ENCODE peak calls at places on chromosomes 5 and 9, in seven cellular contexts. One of them, this sample, is unnamed. For H3K9me3, the result is how much of the 10 kb centered on the place peaks cover.

GRCh38 chr5:133510634-133511262 is 101.6 kb downstream of the FSTL4 start:
- DNase-seq in IMR-90: no peak
- DNase-seq in RWPE2: no peak
- DNase-seq in adrenal gland: no peak
- DNase-seq in PC-3: no peak
- DNase-seq in heart left ventricle: no peak
- DNase-seq in colonic mucosa: no peak
- DNase-seq in this sample: no peak

GRCh38 chr5:11985993-11986392 is 81.7 kb upstream of the CTNND2 start:
- DNase-seq in IMR-90: no peak
- DNase-seq in RWPE2: no peak
- DNase-seq in adrenal gland: no peak
- DNase-seq in PC-3: no peak
- DNase-seq in heart left ventricle: no peak
- DNase-seq in colonic mucosa: no peak
- DNase-seq in this sample: no peak

GRCh38 chr5:79201206-79201605 is 34.7 kb upstream of the JMY start:
- DNase-seq in IMR-90: no peak
- DNase-seq in RWPE2: no peak
- DNase-seq in adrenal gland: no peak
- DNase-seq in PC-3: no peak
- DNase-seq in heart left ventricle: no peak
- DNase-seq in colonic mucosa: no peak
- DNase-seq in this sample: no peak

GRCh38 chr9:82987790-82988189 is 75.2 kb downstream of the RASEF start:
- DNase-seq in IMR-90: no peak
- DNase-seq in RWPE2: no peak
- DNase-seq in adrenal gland: no peak
- DNase-seq in PC-3: no peak
- DNase-seq in heart left ventricle: no peak
- DNase-seq in colonic mucosa: peak
- DNase-seq in this sample: no peak

GRCh38 chr5:66639036-66639435 is 42.8 kb downstream of the MAST4 start:
- DNase-seq in IMR-90: no peak
- DNase-seq in RWPE2: no peak
- DNase-seq in adrenal gland: no peak
- DNase-seq in PC-3: no peak
- DNase-seq in heart left ventricle: no peak
- DNase-seq in colonic mucosa: no peak
- DNase-seq in this sample: no peak

GRCh38 chr5:174376056-174376455 is 330.6 kb downstream of the NSG2 start:
- DNase-seq in IMR-90: no peak
- DNase-seq in RWPE2: no peak
- DNase-seq in adrenal gland: no peak
- DNase-seq in PC-3: no peak
- DNase-seq in heart left ventricle: no peak
- DNase-seq in colonic mucosa: no peak
- DNase-seq in this sample: no peak

GRCh38 chr9:94490465-94490864 is 64.4 kb upstream of the PCAT7 start:
- DNase-seq in IMR-90: peak
- DNase-seq in RWPE2: no peak
- DNase-seq in adrenal gland: no peak
- DNase-seq in PC-3: no peak
- DNase-seq in heart left ventricle: no peak
- DNase-seq in colonic mucosa: no peak
- DNase-seq in this sample: no peak

GRCh38 chr9:30713279-30713678 is 1671.2 kb upstream of the ACO1 start:
- DNase-seq in IMR-90: no peak
- DNase-seq in RWPE2: no peak
- DNase-seq in adrenal gland: no peak
- DNase-seq in PC-3: no peak
- DNase-seq in heart left ventricle: no peak
- DNase-seq in colonic mucosa: no peak
- DNase-seq in this sample: no peak

GRCh38 chr5:135547590-135548254 is 12.0 kb upstream of the NEUROG1 start:
- DNase-seq in IMR-90: no peak
- DNase-seq in RWPE2: no peak
- DNase-seq in adrenal gland: no peak
- DNase-seq in PC-3: no peak
- DNase-seq in heart left ventricle: no peak
- DNase-seq in colonic mucosa: no peak
- DNase-seq in this sample: no peak

GRCh38 chr5:132495063-132495671 is 4.6 kb upstream of the IRF1 start:
- DNase-seq in IMR-90: no peak
- DNase-seq in RWPE2: peak
- DNase-seq in adrenal gland: no peak
- DNase-seq in PC-3: no peak
- DNase-seq in heart left ventricle: peak
- DNase-seq in colonic mucosa: no peak
- DNase-seq in this sample: no peak

GRCh38 chr5:1511651-1512540 is 11.9 kb downstream of the LPCAT1 start:
- DNase-seq in IMR-90: peak
- DNase-seq in RWPE2: peak
- DNase-seq in adrenal gland: peak
- DNase-seq in PC-3: peak
- DNase-seq in heart left ventricle: peak
- DNase-seq in colonic mucosa: peak
- DNase-seq in this sample: no peak

GRCh38 chr5:1441166-1441865 is 3.9 kb downstream of the SLC6A3 start:
- DNase-seq in IMR-90: no peak
- DNase-seq in RWPE2: peak
- DNase-seq in adrenal gland: no peak
- DNase-seq in PC-3: no peak
- DNase-seq in heart left ventricle: no peak
- DNase-seq in colonic mucosa: no peak
- DNase-seq in this sample: no peak

GRCh38 chr5:90902170-90902569 is 343.6 kb downstream of the ADGRV1 start:
- DNase-seq in IMR-90: no peak
- DNase-seq in RWPE2: no peak
- DNase-seq in adrenal gland: no peak
- DNase-seq in PC-3: no peak
- DNase-seq in heart left ventricle: no peak
- DNase-seq in colonic mucosa: no peak
- DNase-seq in this sample: no peak

GRCh38 chr9:99108131-99108530 is 3.2 kb downstream of the TGFBR1 start:
- DNase-seq in IMR-90: no peak
- DNase-seq in RWPE2: no peak
- DNase-seq in adrenal gland: no peak
- DNase-seq in PC-3: no peak
- DNase-seq in heart left ventricle: no peak
- DNase-seq in colonic mucosa: no peak
- DNase-seq in this sample: no peak

GRCh38 chr5:116543501-116543900 is 31.1 kb downstream of the SEMA6A start:
- DNase-seq in IMR-90: no peak
- DNase-seq in RWPE2: no peak
- DNase-seq in adrenal gland: no peak
- DNase-seq in PC-3: peak
- DNase-seq in heart left ventricle: no peak
- DNase-seq in colonic mucosa: no peak
- DNase-seq in this sample: no peak

GRCh38 chr9:20271723-20272122 is 350.6 kb downstream of the MLLT3 start:
- DNase-seq in IMR-90: no peak
- DNase-seq in RWPE2: no peak
- DNase-seq in adrenal gland: no peak
- DNase-seq in PC-3: no peak
- DNase-seq in heart left ventricle: no peak
- DNase-seq in colonic mucosa: no peak
- DNase-seq in this sample: no peak

GRCh38 chr5:138408023-138408422 is 30.8 kb upstream of the REEP2 start:
- DNase-seq in IMR-90: no peak
- DNase-seq in RWPE2: no peak
- DNase-seq in adrenal gland: no peak
- DNase-seq in PC-3: no peak
- DNase-seq in heart left ventricle: no peak
- DNase-seq in colonic mucosa: peak
- DNase-seq in this sample: no peak

GRCh38 chr9:120100595-120100994 is 479.4 kb downstream of the CDK5RAP2 start:
- DNase-seq in IMR-90: no peak
- DNase-seq in RWPE2: no peak
- DNase-seq in adrenal gland: no peak
- DNase-seq in PC-3: no peak
- DNase-seq in heart left ventricle: no peak
- DNase-seq in colonic mucosa: no peak
- DNase-seq in this sample: no peak

GRCh38 chr5:132099073-132099748 is 25.6 kb downstream of the CSF2 start:
- DNase-seq in IMR-90: no peak
- DNase-seq in RWPE2: no peak
- DNase-seq in adrenal gland: no peak
- DNase-seq in PC-3: no peak
- DNase-seq in heart left ventricle: no peak
- DNase-seq in colonic mucosa: no peak
- DNase-seq in this sample: peak

GRCh38 chr5:72559866-72560766 is 52.9 kb upstream of the ZNF366 start:
- DNase-seq in IMR-90: no peak
- DNase-seq in RWPE2: no peak
- DNase-seq in adrenal gland: peak
- DNase-seq in PC-3: no peak
- DNase-seq in heart left ventricle: no peak
- DNase-seq in colonic mucosa: no peak
- DNase-seq in this sample: no peak

DNA sequence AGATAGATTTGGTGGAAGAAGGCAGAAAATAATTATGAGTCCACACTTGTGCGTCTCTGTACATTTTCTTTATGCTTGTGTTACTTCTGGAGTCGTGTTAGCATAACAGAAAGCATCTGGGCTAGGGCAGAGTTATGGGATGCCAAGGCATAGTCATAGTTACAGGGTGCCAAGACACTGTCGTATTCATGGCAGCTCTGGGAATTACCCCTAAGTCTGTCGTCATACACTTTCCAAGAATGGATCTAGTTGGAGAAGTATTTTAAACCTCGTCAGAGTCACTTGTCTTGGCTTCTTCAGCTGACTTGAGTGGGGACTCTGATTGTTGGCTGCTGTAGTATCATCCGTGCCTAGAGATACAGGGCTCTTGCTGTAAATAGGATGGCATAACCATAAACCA is 27.8 kb downstream of the CAMK4 start:
- DNase-seq in IMR-90: peak
- DNase-seq in RWPE2: no peak
- DNase-seq in adrenal gland: no peak
- DNase-seq in PC-3: no peak
- DNase-seq in heart left ventricle: no peak
- DNase-seq in colonic mucosa: no peak
- DNase-seq in this sample: no peak
- H3K4me3 ChIP-seq in IMR-90: no peak
- H3K4me3 ChIP-seq in RWPE2: no peak
- H3K4me3 ChIP-seq in adrenal gland: no peak
- H3K4me3 ChIP-seq in PC-3: no peak
- H3K4me3 ChIP-seq in heart left ventricle: no peak
- H3K4me3 ChIP-seq in colonic mucosa: no peak
- H3K4me3 ChIP-seq in this sample: no peak

DNA sequence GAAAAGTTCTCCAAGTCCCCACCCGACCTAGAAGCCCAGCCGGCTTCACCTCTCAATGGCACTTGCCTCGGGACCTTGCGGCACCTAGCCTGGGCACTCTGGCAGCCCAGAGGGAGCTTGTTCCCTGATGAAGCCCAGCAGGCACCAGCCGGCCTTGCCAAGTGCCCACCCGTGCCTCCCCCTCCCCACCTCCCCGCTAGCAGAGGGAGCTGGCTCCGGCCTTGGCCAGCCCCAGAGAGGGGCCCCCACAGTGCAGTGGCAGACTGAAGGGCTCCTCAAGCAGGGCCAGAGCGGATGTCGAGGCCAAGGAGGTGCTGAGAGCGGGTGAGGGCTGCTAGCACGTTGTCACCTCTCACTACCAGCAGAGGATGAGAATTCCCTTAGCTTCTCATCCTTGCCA is 37.6 kb upstream of the CAVIN4 start:
- DNase-seq in IMR-90: no peak
- DNase-seq in RWPE2: no peak
- DNase-seq in adrenal gland: no peak
- DNase-seq in PC-3: no peak
- DNase-seq in heart left ventricle: no peak
- DNase-seq in colonic mucosa: no peak
- DNase-seq in this sample: no peak
- H3K9me3 ChIP-seq in IMR-90: under half
- H3K9me3 ChIP-seq in RWPE2: under half
- H3K9me3 ChIP-seq in adrenal gland: under half
- H3K9me3 ChIP-seq in PC-3: under half
- H3K9me3 ChIP-seq in heart left ventricle: under half
- H3K9me3 ChIP-seq in colonic mucosa: under half
- H3K9me3 ChIP-seq in this sample: under half

GRCh38 chr5:7396169-7397004 is 449 bp downstream of the ADCY2 start:
- DNase-seq in IMR-90: no peak
- DNase-seq in RWPE2: no peak
- DNase-seq in adrenal gland: no peak
- DNase-seq in PC-3: peak
- DNase-seq in heart left ventricle: no peak
- DNase-seq in colonic mucosa: no peak
- DNase-seq in this sample: no peak

GRCh38 chr5:7395432-7396168 is at the start of gene ADCY2:
- DNase-seq in IMR-90: no peak
- DNase-seq in RWPE2: no peak
- DNase-seq in adrenal gland: no peak
- DNase-seq in PC-3: no peak
- DNase-seq in heart left ventricle: no peak
- DNase-seq in colonic mucosa: no peak
- DNase-seq in this sample: no peak

GRCh38 chr5:7393921-7394799 is 1.8 kb upstream of the ADCY2 start:
- DNase-seq in IMR-90: no peak
- DNase-seq in RWPE2: peak
- DNase-seq in adrenal gland: no peak
- DNase-seq in PC-3: no peak
- DNase-seq in heart left ventricle: no peak
- DNase-seq in colonic mucosa: no peak
- DNase-seq in this sample: no peak

GRCh38 chr5:7397005-7397546 is 1.1 kb downstream of the ADCY2 start:
- DNase-seq in IMR-90: no peak
- DNase-seq in RWPE2: no peak
- DNase-seq in adrenal gland: no peak
- DNase-seq in PC-3: no peak
- DNase-seq in heart left ventricle: no peak
- DNase-seq in colonic mucosa: no peak
- DNase-seq in this sample: no peak

DNA sequence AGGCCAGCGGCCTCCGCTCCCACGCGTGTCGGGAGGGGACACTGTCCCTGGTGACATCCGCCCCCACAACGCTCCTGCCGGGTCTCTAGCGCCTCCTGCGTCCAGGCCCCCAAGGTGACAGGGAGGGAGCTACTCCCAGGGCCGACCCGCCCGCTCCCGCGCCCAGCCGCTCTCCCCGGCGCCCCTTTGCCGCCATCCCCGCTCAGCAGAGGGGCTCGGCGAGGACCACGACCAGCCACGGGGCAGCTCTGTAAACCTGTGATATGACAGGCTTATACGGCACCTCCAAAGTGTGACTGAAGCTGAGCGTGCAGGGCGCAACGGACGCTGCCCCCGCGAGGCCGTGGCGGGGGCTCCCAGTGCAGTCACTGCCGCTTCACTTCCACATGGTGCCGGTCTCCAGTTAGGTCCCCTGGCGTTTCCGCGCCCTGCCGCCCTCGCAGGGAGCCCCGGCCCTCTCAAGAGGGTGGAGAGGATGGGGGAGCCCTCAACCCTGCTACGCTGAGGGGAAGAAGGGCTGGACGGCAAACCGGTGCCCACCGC is 978 bp upstream of the ADCY2 start:
- DNase-seq in IMR-90: no peak
- DNase-seq in RWPE2: peak
- DNase-seq in adrenal gland: no peak
- DNase-seq in PC-3: no peak
- DNase-seq in heart left ventricle: no peak
- DNase-seq in colonic mucosa: no peak
- DNase-seq in this sample: no peak
- H3K27ac ChIP-seq in IMR-90: no peak
- H3K27ac ChIP-seq in RWPE2: no peak
- H3K27ac ChIP-seq in adrenal gland: no peak
- H3K27ac ChIP-seq in PC-3: no peak
- H3K27ac ChIP-seq in heart left ventricle: no peak
- H3K27ac ChIP-seq in colonic mucosa: no peak
- H3K27ac ChIP-seq in this sample: no peak

GRCh38 chr9:128503870-128504269 is 649 bp upstream of the GLE1 start:
- DNase-seq in IMR-90: no peak
- DNase-seq in RWPE2: no peak
- DNase-seq in adrenal gland: peak
- DNase-seq in PC-3: no peak
- DNase-seq in heart left ventricle: no peak
- DNase-seq in colonic mucosa: peak
- DNase-seq in this sample: no peak
- H3K4me3 ChIP-seq in IMR-90: peak
- H3K4me3 ChIP-seq in RWPE2: peak
- H3K4me3 ChIP-seq in adrenal gland: no peak
- H3K4me3 ChIP-seq in PC-3: peak
- H3K4me3 ChIP-seq in heart left ventricle: peak
- H3K4me3 ChIP-seq in colonic mucosa: peak
- H3K4me3 ChIP-seq in this sample: peak